ENCODE peak calls at places on chromosomes 13 and 19, in eight cellular contexts. U is H1, C is tibial nerve, I is uterus, Y is vagina, X is NB4, Q is K562, W is stomach. K is an unnamed sample.

GRCh38 chr19:23699521-23699860 is 12.5 kb upstream of the ZNF675 start:
- DNase-seq in Y (no peak), X (no peak), C (no peak), W (no peak), Q (peak), I (no peak), U (no peak), K (no peak)

GRCh38 chr13:25943666-25944065 is 108.2 kb downstream of the SHISA2 start:
- DNase-seq in I (no peak), W (no peak), X (peak), C (no peak), Y (no peak), U (no peak), Q (no peak), K (no peak)

GRCh38 chr19:56671613-56671994 is at the start of gene ZNF835:
- DNase-seq in U (peak), Y (no peak), X (no peak), W (peak), I (peak), Q (peak), C (peak), K (peak)

GRCh38 chr19:54455786-54456422 is 6.9 kb downstream of the LENG8 start:
- DNase-seq in X (no peak), W (no peak), C (no peak), U (no peak), Q (no peak), Y (no peak), I (no peak), K (no peak)

GRCh38 chr19:55080121-55080914 is 4.6 kb downstream of the EPS8L1 start:
- DNase-seq in W (peak), Y (no peak), U (peak), I (peak), X (peak), C (no peak), Q (peak), K (peak)

GRCh38 chr13:29993196-29993595 is 142.8 kb upstream of the UBL3 start:
- DNase-seq in U (no peak), Y (no peak), X (peak), C (no peak), I (no peak), Q (no peak), W (no peak), K (no peak)

GRCh38 chr13:24984134-24984533 is 111.8 kb upstream of the PABPC3 start:
- DNase-seq in X (no peak), U (no peak), C (no peak), Q (no peak), W (no peak), I (no peak), Y (no peak), K (no peak)

GRCh38 chr19:16892868-16893685 is 4.3 kb downstream of the F2RL3 start:
- DNase-seq in C (no peak), U (no peak), I (no peak), W (no peak), X (no peak), Q (peak), Y (no peak), K (no peak)

GRCh38 chr13:95918860-95919259 is 134.3 kb downstream of the UGGT2 start:
- DNase-seq in X (no peak), Q (no peak), I (no peak), C (no peak), Y (no peak), W (no peak), U (no peak), K (no peak)

GRCh38 chr19:47779524-47780214 is 1.2 kb downstream of the SELENOW start:
- DNase-seq in Y (no peak), U (no peak), I (peak), Q (no peak), X (no peak), C (peak), W (peak), K (no peak)

GRCh38 chr13:44068737-44069136 is 189.0 kb downstream of the LACC1 start:
- DNase-seq in Q (no peak), W (no peak), C (no peak), I (no peak), X (no peak), U (no peak), Y (no peak), K (no peak)

GRCh38 chr19:48810151-48810550 is 678 bp downstream of the BCAT2 start:
- DNase-seq in W (no peak), Y (no peak), C (no peak), X (no peak), U (no peak), I (no peak), Q (peak), K (no peak)

GRCh38 chr19:39843919-39844793 is 2.0 kb downstream of the FBL start:
- DNase-seq in Q (peak), C (peak), W (no peak), U (no peak), X (peak), Y (no peak), I (no peak), K (peak)

GRCh38 chr13:93847162-93847561 is 620.6 kb downstream of the GPC6 start:
- DNase-seq in U (no peak), I (no peak), X (peak), C (no peak), Q (no peak), W (no peak), Y (no peak), K (no peak)

GRCh38 chr19:39679056-39679790 is 23.5 kb downstream of the LGALS16 start:
- DNase-seq in Y (no peak), U (no peak), W (no peak), I (no peak), X (no peak), C (no peak), Q (no peak), K (no peak)

GRCh38 chr13:106566682-106567420 is 1.1 kb downstream of the ARGLU1 start:
- DNase-seq in W (peak), Y (no peak), C (peak), U (no peak), I (peak), Q (peak), X (peak), K (peak)

DNA sequence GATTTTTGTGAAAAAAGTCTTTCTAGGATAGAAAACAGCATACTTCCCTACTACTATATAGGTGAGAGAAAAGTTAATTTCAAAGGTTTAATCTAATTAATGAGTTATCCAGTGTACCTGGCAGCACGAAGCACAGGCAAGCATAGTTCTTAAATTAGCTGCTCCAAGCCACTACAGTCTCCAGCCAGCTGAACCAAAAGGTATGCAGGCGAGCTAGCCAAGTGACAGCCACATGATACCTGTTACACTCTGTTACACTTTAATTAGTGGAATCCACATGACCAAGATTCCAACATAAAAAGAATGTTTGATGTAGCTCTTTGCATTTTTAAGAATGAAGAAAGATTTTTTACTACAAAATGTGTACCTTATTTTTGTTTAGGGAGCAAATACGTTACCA is 15.5 kb downstream of the SLC25A30 start:
- DNase-seq in X (no peak), W (no peak), Q (no peak), U (no peak), C (no peak), Y (no peak), I (no peak), K (no peak)
- TF ChIP-seq POLR2A in X (no peak), W (no peak), Q (no peak), U (no peak), C (no peak), Y (no peak), I (no peak), K (no peak)

GRCh38 chr19:2524840-2525723 is 49.2 kb downstream of the GADD45B start:
- DNase-seq in W (peak), Q (peak), U (no peak), X (peak), I (no peak), Y (no peak), C (no peak), K (no peak)

GRCh38 chr19:2523630-2524311 is 47.8 kb downstream of the GADD45B start:
- DNase-seq in W (no peak), U (no peak), C (no peak), Y (no peak), I (no peak), Q (no peak), X (no peak), K (no peak)

GRCh38 chr19:2527716-2528115 is 51.8 kb downstream of the GADD45B start:
- DNase-seq in X (no peak), U (no peak), C (no peak), I (no peak), Y (no peak), Q (no peak), W (no peak), K (no peak)

GRCh38 chr19:2527171-2527570 is 51.2 kb downstream of the GADD45B start:
- DNase-seq in X (no peak), I (no peak), U (no peak), W (no peak), Y (no peak), C (no peak), Q (no peak), K (no peak)

GRCh38 chr19:2524361-2524839 is 48.5 kb downstream of the GADD45B start:
- DNase-seq in U (no peak), Y (no peak), W (no peak), C (no peak), X (no peak), Q (no peak), I (no peak), K (no peak)
- TF ChIP-seq POLR2A in U (no peak), Y (no peak), W (no peak), C (no peak), X (no peak), Q (no peak), I (no peak), K (no peak)

GRCh38 chr19:51026554-51026831 is at the start of gene KLK11:
- DNase-seq in C (no peak), I (no peak), U (no peak), X (no peak), W (peak), Q (no peak), Y (no peak), K (no peak)
- TF ChIP-seq POLR2A in C (no peak), I (no peak), U (no peak), X (no peak), W (no peak), Q (no peak), Y (no peak), K (no peak)

DNA sequence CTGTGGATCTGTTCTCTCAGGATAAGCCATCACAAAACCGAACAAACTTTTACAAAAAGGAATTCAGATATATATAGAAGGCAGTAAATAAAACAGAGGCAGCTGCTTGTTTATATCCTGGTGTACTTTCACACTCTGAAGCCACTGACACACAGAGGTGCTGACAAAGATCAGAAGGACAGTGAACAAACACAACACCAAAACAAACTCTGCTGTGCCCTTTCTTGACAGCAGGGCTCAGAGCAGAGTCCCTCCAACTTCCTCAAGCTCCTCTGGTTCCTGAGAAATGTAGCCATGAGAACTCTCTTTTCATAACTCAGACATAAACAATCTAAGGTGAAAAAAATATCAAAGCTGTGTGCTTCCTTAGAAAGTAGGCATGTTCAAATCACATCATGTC is 1052.8 kb upstream of the SPRY2 start:
- DNase-seq in Y (no peak), U (no peak), I (no peak), Q (peak), W (no peak), X (no peak), C (no peak), K (no peak)
- TF ChIP-seq POLR2A in Y (no peak), U (no peak), I (no peak), Q (no peak), W (no peak), X (no peak), C (no peak), K (no peak)

DNA sequence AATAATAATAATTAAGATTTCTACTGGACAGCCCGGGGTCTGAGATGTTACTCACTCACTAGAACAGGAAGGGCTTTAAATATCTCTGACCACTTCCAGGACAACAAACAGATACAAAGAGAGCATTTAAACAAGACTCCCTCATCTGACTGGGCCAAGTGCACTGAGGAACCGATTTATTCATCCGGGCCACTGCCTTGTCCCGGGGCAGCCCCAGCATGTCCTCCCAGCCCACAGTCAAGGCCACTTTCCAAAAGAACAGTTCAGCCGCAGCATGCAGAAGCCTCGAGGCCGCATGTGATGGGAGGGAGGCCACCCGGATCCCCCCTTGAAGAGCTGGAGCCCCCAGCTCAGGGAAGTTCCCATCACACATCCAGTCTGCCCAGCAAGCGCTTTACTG is 30.5 kb downstream of the MLLT1 start:
- DNase-seq in C (no peak), X (no peak), W (no peak), Y (no peak), I (no peak), U (no peak), Q (no peak), K (no peak)
- TF ChIP-seq POLR2A in C (no peak), X (no peak), W (no peak), Y (no peak), I (no peak), U (no peak), Q (no peak), K (no peak)

K was measured in erythroblast.